ENCODE peak calls at places on chromosomes 2 and 18, in seven cellular contexts. X is H1, P is prostate gland, U is stomach, Z is thyroid gland, I is ovary, D is HCT116. J is an unnamed sample.

GRCh38 chr2:118675531-118675930 is 171.9 kb downstream of the EN1 start:
- DNase-seq in I (no peak), U (no peak), Z (no peak), D (no peak), P (no peak), X (no peak), J (no peak)

GRCh38 chr2:134386321-134386720 is 132.4 kb downstream of the MGAT5 start:
- DNase-seq in P (no peak), X (no peak), D (no peak), Z (no peak), I (no peak), U (no peak), J (no peak)

GRCh38 chr18:69102959-69103358 is 297.7 kb upstream of the DOK6 start:
- DNase-seq in P (no peak), Z (no peak), D (peak), I (no peak), U (no peak), X (no peak), J (no peak)

GRCh38 chr18:9775172-9775571 is 67.1 kb downstream of the RAB31 start:
- DNase-seq in Z (no peak), X (no peak), D (no peak), P (no peak), U (no peak), I (no peak), J (no peak)

GRCh38 chr2:19474128-19474527 is 115.7 kb upstream of the OSR1 start:
- DNase-seq in U (no peak), X (no peak), I (no peak), P (peak), Z (no peak), D (no peak), J (peak)

GRCh38 chr2:188928643-188929042 is 45.5 kb upstream of the COL3A1 start:
- DNase-seq in I (no peak), P (no peak), X (no peak), U (no peak), Z (no peak), D (no peak), J (no peak)

GRCh38 chr2:23689891-23690290 is 237.0 kb downstream of the ATAD2B start:
- DNase-seq in D (no peak), X (no peak), Z (no peak), P (no peak), I (no peak), U (no peak), J (no peak)

GRCh38 chr2:105422801-105423200 is 23.9 kb upstream of the FHL2 start:
- DNase-seq in D (no peak), I (no peak), P (no peak), X (no peak), U (no peak), Z (no peak), J (no peak)

GRCh38 chr2:219615894-219616293 is 11.5 kb upstream of the SLC4A3 start:
- DNase-seq in X (no peak), U (no peak), Z (no peak), D (no peak), I (no peak), P (no peak), J (no peak)

GRCh38 chr2:20578895-20579825 is 71.7 kb downstream of the HS1BP3 start:
- DNase-seq in D (peak), Z (peak), U (peak), P (peak), X (peak), I (peak), J (peak)

GRCh38 chr18:73793386-73793785 is 354.2 kb downstream of the FBXO15 start:
- DNase-seq in P (no peak), D (no peak), I (no peak), Z (no peak), X (no peak), U (no peak), J (no peak)

GRCh38 chr2:34736482-34736881 is 1137.4 kb upstream of the FAM98A start:
- DNase-seq in P (no peak), U (no peak), D (no peak), I (no peak), Z (no peak), X (no peak), J (no peak)

GRCh38 chr2:166013878-166014277 is 60.3 kb upstream of the TTC21B start:
- DNase-seq in P (no peak), Z (no peak), D (no peak), I (no peak), X (no peak), U (no peak), J (no peak)

GRCh38 chr2:231905026-231905425 is 21.2 kb downstream of the NPPC start:
- DNase-seq in D (no peak), P (no peak), I (no peak), Z (peak), X (no peak), U (no peak), J (no peak)

GRCh38 chr2:200455958-200456421 is 53.9 kb downstream of the KCTD18 start:
- DNase-seq in X (no peak), U (no peak), P (no peak), Z (no peak), D (no peak), I (no peak), J (no peak)

GRCh38 chr2:173851256-173851655 is 113.9 kb downstream of the SP3 start:
- DNase-seq in U (no peak), X (no peak), I (peak), P (peak), D (no peak), Z (no peak), J (no peak)

GRCh38 chr18:73778052-73778395 is 369.6 kb downstream of the FBXO15 start:
- DNase-seq in Z (no peak), U (no peak), P (no peak), X (no peak), D (no peak), I (no peak), J (no peak)

GRCh38 chr2:191799526-191799925 is 47.4 kb downstream of the CAVIN2 start:
- DNase-seq in U (no peak), I (no peak), P (no peak), X (no peak), D (no peak), Z (no peak), J (no peak)
- TF ChIP-seq POLR2A in U (no peak), I (no peak), P (no peak), X (no peak), D (no peak), Z (no peak), J (no peak)

GRCh38 chr2:46812381-46813024 is 103.1 kb downstream of the MCFD2 start:
- DNase-seq in D (no peak), Z (peak), X (no peak), U (no peak), I (peak), P (peak), J (peak)
- H3K4me3 ChIP-seq in D (no peak), Z (no peak), X (no peak), U (no peak), I (no peak), P (no peak), J (no peak)

GRCh38 chr2:172253190-172254052 is 150.7 kb upstream of the DLX2 start:
- DNase-seq in Z (peak), X (no peak), D (peak), I (peak), U (peak), P (peak), J (peak)
- TF ChIP-seq POLR2A in Z (no peak), X (no peak), D (peak), I (no peak), U (no peak), P (no peak), J (no peak)

GRCh38 chr2:17057109-17058017 is 391.7 kb upstream of the CYRIA start:
- DNase-seq in Z (no peak), U (no peak), D (no peak), P (no peak), X (no peak), I (no peak), J (no peak)

GRCh38 chr2:17051558-17051957 is 385.9 kb upstream of the CYRIA start:
- DNase-seq in Z (no peak), P (no peak), D (no peak), X (no peak), I (no peak), U (no peak), J (no peak)

GRCh38 chr2:17058772-17059402 is 393.3 kb upstream of the CYRIA start:
- DNase-seq in X (no peak), P (no peak), Z (no peak), I (no peak), D (no peak), U (no peak), J (no peak)

GRCh38 chr2:17059452-17059851 is 393.8 kb upstream of the CYRIA start:
- DNase-seq in U (no peak), D (no peak), X (no peak), I (no peak), P (no peak), Z (no peak), J (no peak)

DNA sequence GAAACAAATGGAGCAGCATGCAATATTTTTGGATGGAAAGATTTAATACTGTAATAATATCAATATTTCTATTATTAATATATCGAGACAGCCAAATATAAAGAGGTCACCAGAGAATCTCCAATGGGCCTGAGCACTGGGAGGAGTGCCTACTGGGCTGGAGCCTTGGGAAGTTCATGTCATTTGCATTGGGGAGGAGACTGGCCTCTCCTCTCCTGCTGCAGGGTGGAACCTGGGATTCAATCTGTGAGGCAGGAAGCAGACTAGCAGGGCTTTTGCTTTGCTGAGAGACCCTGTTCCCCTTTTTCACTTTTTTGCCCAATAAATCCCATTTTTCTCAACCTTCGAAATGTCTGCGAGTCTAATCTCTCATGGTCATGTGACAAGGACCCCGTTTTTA is 390.6 kb upstream of the CYRIA start:
- DNase-seq in P (no peak), D (no peak), I (no peak), X (no peak), U (no peak), Z (no peak), J (no peak)
- H3K4me3 ChIP-seq in P (no peak), D (no peak), I (no peak), X (no peak), U (no peak), Z (no peak), J (no peak)

DNA sequence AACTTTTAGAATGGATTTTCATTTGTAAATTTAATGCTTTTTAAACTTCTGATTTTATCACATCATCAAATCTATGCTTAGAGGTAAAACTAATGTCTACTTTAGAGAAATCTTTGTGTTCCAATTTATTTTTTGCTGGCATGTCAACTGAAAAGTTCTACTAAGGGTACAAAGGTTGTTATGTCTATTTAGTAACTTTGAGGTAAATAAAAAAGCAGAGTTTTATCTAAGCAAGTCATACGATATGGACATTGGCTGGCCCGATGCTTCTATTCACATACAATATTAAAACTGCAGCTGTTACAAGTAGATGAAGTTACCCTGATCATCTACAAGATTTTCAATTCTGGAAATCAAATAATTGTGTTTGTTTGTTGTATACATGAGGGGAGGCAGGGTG is 1575.1 kb downstream of the LRP1B start:
- DNase-seq in U (no peak), P (no peak), X (no peak), I (no peak), D (no peak), Z (no peak), J (no peak)
- TF ChIP-seq POLR2A in U (no peak), P (no peak), X (no peak), I (no peak), D (no peak), Z (no peak), J (no peak)

GRCh38 chr2:74516070-74516633 is 1.9 kb downstream of the TLX2 start:
- DNase-seq in X (no peak), U (peak), D (no peak), Z (no peak), I (no peak), P (no peak), J (no peak)

GRCh38 chr2:74514368-74515270 is at the start of gene TLX2:
- DNase-seq in Z (no peak), D (no peak), P (no peak), X (no peak), U (no peak), I (no peak), J (no peak)

GRCh38 chr2:74516650-74517049 is 2.4 kb downstream of the TLX2 start:
- DNase-seq in Z (no peak), U (no peak), X (no peak), I (no peak), P (no peak), D (no peak), J (no peak)

GRCh38 chr2:74513605-74514367 is 464 bp upstream of the TLX2 start:
- DNase-seq in I (no peak), X (no peak), P (no peak), Z (no peak), D (no peak), U (no peak), J (no peak)

DNA sequence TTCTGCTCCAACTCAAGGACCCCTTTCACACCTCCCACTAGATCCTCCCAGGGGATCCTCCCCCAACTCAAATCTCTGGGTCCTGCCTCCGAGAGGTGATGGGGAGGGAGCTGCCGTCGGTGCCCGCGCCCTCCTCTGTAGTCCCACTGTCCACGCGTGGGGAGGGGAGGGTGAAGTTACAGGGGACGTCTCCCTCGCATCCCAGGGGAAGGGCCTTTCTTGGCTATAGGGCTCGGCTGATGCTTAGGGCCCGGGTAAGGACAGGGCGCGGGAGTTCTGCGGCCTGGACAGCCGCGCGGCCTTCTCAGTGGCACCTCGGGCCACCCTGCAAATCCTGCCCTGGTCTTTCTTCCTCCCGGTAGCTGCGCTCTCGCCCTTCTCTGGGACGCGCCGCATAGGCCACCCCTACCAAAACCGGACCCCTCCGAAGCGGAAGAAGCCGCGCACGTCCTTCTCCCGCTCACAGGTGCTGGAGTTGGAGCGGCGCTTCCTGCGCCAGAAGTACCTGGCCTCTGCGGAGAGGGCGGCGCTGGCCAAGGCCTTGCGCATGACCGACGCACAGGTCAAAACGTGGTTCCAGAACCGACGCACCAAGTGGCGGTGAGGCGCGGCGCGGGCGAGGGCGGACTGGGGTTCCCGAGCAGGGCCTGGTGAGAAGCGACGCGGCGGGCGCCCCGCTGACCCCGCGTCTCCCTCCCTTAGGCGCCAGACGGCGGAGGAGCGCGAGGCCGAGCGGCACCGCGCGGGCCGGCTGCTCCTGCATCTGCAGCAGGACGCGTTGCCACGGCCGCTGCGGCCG is 1.2 kb downstream of the TLX2 start:
- DNase-seq in Z (no peak), X (no peak), D (no peak), U (no peak), P (no peak), I (no peak), J (no peak)
- H3K4me3 ChIP-seq in Z (no peak), X (peak), D (no peak), U (peak), P (no peak), I (no peak), J (peak)

DNA sequence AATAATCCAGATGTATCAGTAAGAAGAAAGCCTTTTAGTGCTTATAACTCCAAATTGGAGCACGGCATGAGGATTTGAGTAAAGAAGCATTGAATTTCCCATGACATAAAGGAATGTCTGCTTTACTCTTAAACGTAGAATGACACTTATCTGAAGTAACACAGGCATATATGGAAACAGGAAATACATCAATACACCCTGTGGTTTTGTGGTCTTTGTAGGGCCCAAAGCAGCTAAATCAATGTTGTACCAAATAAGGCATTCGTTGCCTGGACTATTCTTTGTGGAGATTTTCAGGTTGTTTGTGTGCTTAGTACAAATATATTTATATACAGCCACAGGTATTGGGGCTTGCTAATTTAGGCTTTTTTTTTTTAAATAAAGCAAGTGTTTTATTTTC is 660.5 kb downstream of the LRRTM4 start:
- DNase-seq in D (no peak), Z (no peak), P (no peak), I (no peak), U (no peak), X (no peak), J (no peak)
- TF ChIP-seq POLR2A in D (no peak), Z (no peak), P (no peak), I (no peak), U (no peak), X (no peak), J (no peak)

J was measured in breast epithelium.